ENCODE peak calls at places on chromosome X, in ten cellular contexts. D, Q, S, G, H, E, T, X, Z and K are unnamed samples.

GRCh38 chrX:70168238-70169188 is 8.8 kb upstream of the DGAT2L6 start:
- DNase-seq in G (peak; percentile 49), D (peak; percentile 62), Q (peak; percentile 10), S (peak; percentile 42), Z (no peak), H (peak; percentile 54), T (peak; percentile 26), E (peak; percentile 34), X (no peak), K (no peak)

GRCh38 chrX:18354369-18355329 is at the start of gene SCML2:
- DNase-seq in D (peak; percentile 60), H (peak; percentile 63), S (peak; percentile 69), Z (peak; percentile 38), T (peak; percentile 71), X (peak; percentile 35), G (peak; percentile 86), Q (peak; percentile 61), E (peak; percentile 26), K (peak; percentile 48)

GRCh38 chrX:97158270-97158669 is 274.6 kb downstream of the RPA4 start:
- DNase-seq in G (no peak), X (no peak), S (no peak), Z (no peak), T (no peak), D (peak; percentile 14), E (no peak), H (no peak), Q (no peak), K (no peak)

GRCh38 chrX:50003927-50004326 is 81.5 kb downstream of the CLCN5 start:
- DNase-seq in T (no peak), E (no peak), H (no peak), D (no peak), Z (no peak), S (no peak), X (no peak), G (no peak), Q (no peak), K (no peak)

GRCh38 chrX:20061869-20062254 is 54.8 kb downstream of the MAP7D2 start:
- DNase-seq in Q (no peak), E (no peak), H (no peak), X (no peak), Z (no peak), G (no peak), S (no peak), D (no peak), T (no peak), K (no peak)

GRCh38 chrX:3678287-3678686 is 35.2 kb downstream of the PRKX start:
- DNase-seq in E (no peak), G (no peak), S (no peak), H (no peak), X (no peak), D (no peak), Q (no peak), Z (no peak), T (no peak), K (no peak)

GRCh38 chrX:136189222-136189621 is 41.9 kb downstream of the FHL1 start:
- DNase-seq in S (no peak), G (no peak), H (no peak), D (no peak), Q (no peak), Z (peak; percentile 44), X (no peak), T (no peak), E (peak; percentile 86), K (no peak)

GRCh38 chrX:66012094-66012534 is 27.8 kb downstream of the VSIG4 start:
- DNase-seq in X (peak; percentile 31), G (no peak), Q (no peak), E (no peak), Z (no peak), H (no peak), D (no peak), T (no peak), S (no peak), K (no peak)

GRCh38 chrX:9163153-9163790 is 129.3 kb upstream of the FAM9B start:
- DNase-seq in X (no peak), T (peak; percentile 2), H (no peak), Q (no peak), G (no peak), Z (no peak), S (no peak), E (peak; percentile 33), D (peak; percentile 54), K (no peak)

GRCh38 chrX:81414630-81415029 is 212.7 kb downstream of the SH3BGRL start:
- DNase-seq in D (no peak), G (no peak), Q (no peak), H (no peak), E (no peak), T (no peak), S (no peak), X (no peak), Z (no peak), K (no peak)

GRCh38 chrX:39969099-39969825 is 128.5 kb downstream of the BCOR start:
- DNase-seq in S (no peak), Z (no peak), E (peak; percentile 33), D (no peak), X (no peak), G (no peak), Q (peak; percentile 28), H (no peak), T (peak; percentile 55), K (no peak)

GRCh38 chrX:54824722-54825121 is 17.2 kb downstream of the MAGED2 start:
- DNase-seq in H (no peak), Z (no peak), E (no peak), S (no peak), D (no peak), T (no peak), X (no peak), G (no peak), Q (no peak), K (no peak)

GRCh38 chrX:54826598-54826997 is 19.1 kb downstream of the MAGED2 start:
- DNase-seq in G (no peak), Z (no peak), H (no peak), S (no peak), D (no peak), Q (no peak), X (no peak), T (no peak), E (no peak), K (peak; percentile 3)

GRCh38 chrX:54821310-54821709 is 13.8 kb downstream of the MAGED2 start:
- DNase-seq in Q (no peak), S (no peak), Z (no peak), X (no peak), G (no peak), D (no peak), H (no peak), T (no peak), E (no peak), K (no peak)

GRCh38 chrX:54824195-54824594 is 16.6 kb downstream of the MAGED2 start:
- DNase-seq in X (no peak), D (no peak), H (no peak), G (no peak), Z (no peak), Q (no peak), S (no peak), E (no peak), T (no peak), K (no peak)

DNA sequence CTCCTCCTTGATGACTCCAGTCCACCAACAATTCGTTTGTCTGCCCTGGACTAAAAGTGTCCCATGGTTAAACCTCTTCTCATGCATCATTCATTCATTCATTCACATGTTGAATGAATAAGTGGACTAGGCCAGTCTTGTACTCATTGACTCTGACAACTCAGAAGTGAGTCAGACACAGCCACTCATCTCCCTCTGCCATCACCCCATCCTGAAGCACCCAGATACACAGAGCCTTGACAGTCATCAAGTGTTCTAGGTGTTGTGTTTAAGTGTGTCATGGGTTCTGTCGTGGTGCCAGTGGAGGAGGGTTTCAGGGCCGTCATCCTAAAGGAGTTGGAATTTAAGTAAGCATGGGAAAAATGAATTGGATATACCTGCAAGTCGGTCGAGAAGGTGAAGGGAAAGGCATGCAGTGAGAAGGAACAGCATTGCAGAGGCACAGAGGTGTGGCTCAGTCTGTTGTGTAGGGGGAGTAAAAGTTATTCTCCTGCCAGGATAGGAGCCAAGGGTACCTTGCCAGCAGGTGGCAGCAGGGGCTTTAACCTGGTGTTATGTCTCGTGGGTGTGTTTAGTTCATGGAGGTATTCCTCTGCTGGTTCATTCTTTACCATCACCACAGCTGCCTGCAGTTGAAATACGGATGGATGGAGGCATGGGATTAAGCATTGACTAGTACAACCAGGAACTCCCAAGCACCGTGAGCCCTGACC is 18.3 kb downstream of the MAGED2 start:
- DNase-seq in Z (no peak), X (no peak), G (no peak), E (no peak), Q (no peak), T (no peak), S (no peak), D (peak; percentile 5), H (no peak), K (peak; percentile 19)
- TF ChIP-seq CTCF in Z (no peak), X (no peak), G (no peak), E (no peak), Q (no peak), T (peak; percentile 14), S (no peak), D (no peak), H (no peak), K (no peak)

DNA sequence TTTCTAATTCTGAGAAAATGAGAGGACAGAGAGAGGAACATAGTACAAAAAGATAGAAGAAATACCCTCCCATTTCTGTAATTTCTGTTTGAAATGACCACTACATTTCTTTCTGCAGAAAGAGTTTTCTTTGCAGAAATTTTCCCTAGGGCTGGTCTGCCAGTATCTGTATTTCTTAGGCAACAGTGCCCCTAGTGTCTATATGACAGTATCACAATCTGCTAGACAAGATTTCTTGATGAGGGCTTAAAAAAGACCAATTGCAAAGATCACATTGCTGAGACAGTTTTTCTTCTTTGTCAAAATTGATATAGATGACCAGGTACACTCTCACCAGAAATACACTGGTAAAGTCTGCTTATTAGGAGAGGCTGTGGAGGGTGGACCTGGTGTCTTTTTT is 81.0 kb upstream of the ZDHHC15 start:
- DNase-seq in G (no peak), E (peak; percentile 4), T (peak; percentile 33), H (no peak), Z (no peak), X (no peak), S (no peak), Q (peak; percentile 28), D (peak; percentile 36), K (peak; percentile 48)
- TF ChIP-seq CTCF in G (peak; percentile 55), E (peak; percentile 26), T (peak; percentile 72), H (peak; percentile 35), Z (peak; percentile 73), X (peak; percentile 54), S (peak; percentile 77), Q (peak; percentile 34), D (peak; percentile 39), K (peak; percentile 64)

GRCh38 chrX:57929373-57929772 is 19.1 kb upstream of the ZXDA start:
- DNase-seq in Z (no peak), H (no peak), S (no peak), Q (peak; percentile 29), G (no peak), X (no peak), T (peak; percentile 18), E (peak; percentile 37), D (peak; percentile 36), K (no peak)
- TF ChIP-seq CTCF in Z (peak; percentile 62), H (no peak), S (peak; percentile 59), Q (peak; percentile 41), G (no peak), X (peak; percentile 32), T (peak; percentile 33), E (peak; percentile 8), D (peak; percentile 22), K (peak; percentile 68)

DNA sequence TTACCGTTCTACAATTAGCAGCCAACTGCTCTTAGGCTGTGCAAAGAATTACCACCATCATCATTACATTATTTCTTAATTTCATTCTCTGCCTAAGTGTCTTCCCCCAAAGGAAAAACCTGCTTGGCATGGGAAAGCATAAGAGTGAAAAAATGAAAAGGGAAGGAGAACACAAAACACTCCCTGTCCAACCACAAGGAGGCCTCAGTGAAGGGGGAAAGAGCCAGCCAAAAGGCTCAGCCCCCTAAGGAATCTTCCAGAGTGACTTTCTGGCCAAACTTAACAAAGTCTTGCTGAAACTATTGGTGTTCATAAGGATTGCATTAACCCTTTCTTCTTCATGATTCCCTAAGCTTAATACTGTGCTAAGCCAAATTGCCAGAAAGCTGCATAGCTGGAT is 287.4 kb downstream of the SMARCA1 start:
- DNase-seq in T (no peak), S (no peak), D (no peak), G (no peak), X (no peak), H (no peak), Q (no peak), Z (no peak), E (no peak), K (no peak)
- TF ChIP-seq CTCF in T (peak; percentile 37), S (no peak), D (no peak), G (no peak), X (no peak), H (no peak), Q (no peak), Z (no peak), E (no peak), K (no peak)